ENCODE peak calls at places on chromosomes 6 and 20, in nine cellular contexts. One of them, this sample, is unnamed.

GRCh38 chr20:19598117-19598516 is 159.9 kb upstream of the RIN2 start:
- DNase-seq in stimulated activated CD8-positive, alpha-beta memory T cell treated with anti-CD3 and anti-CD28 coated beads, Interleukin-4, amount 100 ng/mL, for 24 hours: no peak
- DNase-seq in tibial nerve: no peak
- DNase-seq in left ventricle myocardium inferior: no peak
- DNase-seq in GM06990: no peak
- DNase-seq in psoas muscle: no peak
- DNase-seq in right cardiac atrium: no peak
- DNase-seq in SK-N-SH: no peak
- DNase-seq in activated T-cell treated with anti-CD3 and anti-CD28 coated beads for 1 hour: no peak
- DNase-seq in this sample: no peak

GRCh38 chr20:568097-568864 is 24.7 kb upstream of the CSNK2A1 start:
- DNase-seq in GM06990: no peak
- DNase-seq in right cardiac atrium: peak
- DNase-seq in psoas muscle: peak
- DNase-seq in tibial nerve: no peak
- DNase-seq in stimulated activated CD8-positive, alpha-beta memory T cell treated with anti-CD3 and anti-CD28 coated beads, Interleukin-4, amount 100 ng/mL, for 24 hours: no peak
- DNase-seq in left ventricle myocardium inferior: peak
- DNase-seq in SK-N-SH: no peak
- DNase-seq in activated T-cell treated with anti-CD3 and anti-CD28 coated beads for 1 hour: no peak
- DNase-seq in this sample: no peak

GRCh38 chr6:5640614-5641013 is 366.1 kb downstream of the NRN1 start:
- DNase-seq in GM06990: no peak
- DNase-seq in right cardiac atrium: no peak
- DNase-seq in tibial nerve: no peak
- DNase-seq in psoas muscle: no peak
- DNase-seq in activated T-cell treated with anti-CD3 and anti-CD28 coated beads for 1 hour: no peak
- DNase-seq in SK-N-SH: no peak
- DNase-seq in stimulated activated CD8-positive, alpha-beta memory T cell treated with anti-CD3 and anti-CD28 coated beads, Interleukin-4, amount 100 ng/mL, for 24 hours: no peak
- DNase-seq in left ventricle myocardium inferior: no peak
- DNase-seq in this sample: no peak

GRCh38 chr6:82144852-82145332 is 102.7 kb downstream of the IBTK start:
- DNase-seq in stimulated activated CD8-positive, alpha-beta memory T cell treated with anti-CD3 and anti-CD28 coated beads, Interleukin-4, amount 100 ng/mL, for 24 hours: no peak
- DNase-seq in tibial nerve: peak
- DNase-seq in activated T-cell treated with anti-CD3 and anti-CD28 coated beads for 1 hour: no peak
- DNase-seq in GM06990: no peak
- DNase-seq in right cardiac atrium: peak
- DNase-seq in psoas muscle: peak
- DNase-seq in SK-N-SH: peak
- DNase-seq in left ventricle myocardium inferior: peak
- DNase-seq in this sample: peak

GRCh38 chr20:4633780-4634179 is 87.9 kb upstream of the PRND start:
- DNase-seq in psoas muscle: no peak
- DNase-seq in activated T-cell treated with anti-CD3 and anti-CD28 coated beads for 1 hour: no peak
- DNase-seq in right cardiac atrium: no peak
- DNase-seq in SK-N-SH: no peak
- DNase-seq in tibial nerve: no peak
- DNase-seq in GM06990: no peak
- DNase-seq in stimulated activated CD8-positive, alpha-beta memory T cell treated with anti-CD3 and anti-CD28 coated beads, Interleukin-4, amount 100 ng/mL, for 24 hours: no peak
- DNase-seq in left ventricle myocardium inferior: no peak
- DNase-seq in this sample: peak

GRCh38 chr6:151196571-151196970 is 43.2 kb upstream of the AKAP12 start:
- DNase-seq in tibial nerve: peak
- DNase-seq in right cardiac atrium: peak
- DNase-seq in stimulated activated CD8-positive, alpha-beta memory T cell treated with anti-CD3 and anti-CD28 coated beads, Interleukin-4, amount 100 ng/mL, for 24 hours: no peak
- DNase-seq in GM06990: no peak
- DNase-seq in psoas muscle: peak
- DNase-seq in SK-N-SH: no peak
- DNase-seq in activated T-cell treated with anti-CD3 and anti-CD28 coated beads for 1 hour: no peak
- DNase-seq in left ventricle myocardium inferior: peak
- DNase-seq in this sample: no peak

GRCh38 chr6:87722831-87723726 is 21.0 kb upstream of the AKIRIN2 start:
- DNase-seq in psoas muscle: peak
- DNase-seq in activated T-cell treated with anti-CD3 and anti-CD28 coated beads for 1 hour: no peak
- DNase-seq in tibial nerve: no peak
- DNase-seq in SK-N-SH: no peak
- DNase-seq in GM06990: peak
- DNase-seq in left ventricle myocardium inferior: peak
- DNase-seq in right cardiac atrium: peak
- DNase-seq in stimulated activated CD8-positive, alpha-beta memory T cell treated with anti-CD3 and anti-CD28 coated beads, Interleukin-4, amount 100 ng/mL, for 24 hours: no peak
- DNase-seq in this sample: peak

GRCh38 chr20:63191400-63191799 is 24.5 kb downstream of the YTHDF1 start:
- DNase-seq in tibial nerve: no peak
- DNase-seq in activated T-cell treated with anti-CD3 and anti-CD28 coated beads for 1 hour: no peak
- DNase-seq in psoas muscle: no peak
- DNase-seq in stimulated activated CD8-positive, alpha-beta memory T cell treated with anti-CD3 and anti-CD28 coated beads, Interleukin-4, amount 100 ng/mL, for 24 hours: no peak
- DNase-seq in right cardiac atrium: peak
- DNase-seq in SK-N-SH: no peak
- DNase-seq in left ventricle myocardium inferior: no peak
- DNase-seq in GM06990: no peak
- DNase-seq in this sample: no peak

GRCh38 chr6:108118791-108119211 is 44.3 kb upstream of the OSTM1 start:
- DNase-seq in psoas muscle: no peak
- DNase-seq in activated T-cell treated with anti-CD3 and anti-CD28 coated beads for 1 hour: no peak
- DNase-seq in GM06990: no peak
- DNase-seq in SK-N-SH: peak
- DNase-seq in tibial nerve: no peak
- DNase-seq in right cardiac atrium: no peak
- DNase-seq in stimulated activated CD8-positive, alpha-beta memory T cell treated with anti-CD3 and anti-CD28 coated beads, Interleukin-4, amount 100 ng/mL, for 24 hours: no peak
- DNase-seq in left ventricle myocardium inferior: no peak
- DNase-seq in this sample: no peak

GRCh38 chr20:59141818-59142581 is 21.6 kb upstream of the ZNF831 start:
- DNase-seq in stimulated activated CD8-positive, alpha-beta memory T cell treated with anti-CD3 and anti-CD28 coated beads, Interleukin-4, amount 100 ng/mL, for 24 hours: no peak
- DNase-seq in SK-N-SH: no peak
- DNase-seq in right cardiac atrium: no peak
- DNase-seq in activated T-cell treated with anti-CD3 and anti-CD28 coated beads for 1 hour: no peak
- DNase-seq in tibial nerve: no peak
- DNase-seq in GM06990: no peak
- DNase-seq in left ventricle myocardium inferior: no peak
- DNase-seq in psoas muscle: no peak
- DNase-seq in this sample: peak

GRCh38 chr6:99241905-99242534 is 107.5 kb downstream of the FAXC start:
- DNase-seq in GM06990: no peak
- DNase-seq in SK-N-SH: peak
- DNase-seq in tibial nerve: no peak
- DNase-seq in left ventricle myocardium inferior: no peak
- DNase-seq in right cardiac atrium: no peak
- DNase-seq in activated T-cell treated with anti-CD3 and anti-CD28 coated beads for 1 hour: no peak
- DNase-seq in stimulated activated CD8-positive, alpha-beta memory T cell treated with anti-CD3 and anti-CD28 coated beads, Interleukin-4, amount 100 ng/mL, for 24 hours: no peak
- DNase-seq in psoas muscle: no peak
- DNase-seq in this sample: peak